ENCODE peak calls at places on chromosomes 16 and 17, in five cellular contexts. One of them, this sample, is unnamed.

GRCh38 chr16:30434852-30435251 is 5.0 kb upstream of the DCTPP1 start:
- DNase-seq in right cardiac atrium: no peak
- DNase-seq in keratinocyte: no peak
- DNase-seq in heart right ventricle: no peak
- DNase-seq in HCT116: no peak
- DNase-seq in this sample: no peak

GRCh38 chr17:77521076-77521475 is 380.3 kb downstream of the SEC14L1 start:
- DNase-seq in right cardiac atrium: no peak
- DNase-seq in keratinocyte: no peak
- DNase-seq in heart right ventricle: no peak
- DNase-seq in HCT116: no peak
- DNase-seq in this sample: peak; percentile 37

GRCh38 chr16:27199747-27200146 is 3.6 kb upstream of the KDM8 start:
- DNase-seq in right cardiac atrium: no peak
- DNase-seq in keratinocyte: no peak
- DNase-seq in heart right ventricle: no peak
- DNase-seq in HCT116: no peak
- DNase-seq in this sample: no peak

GRCh38 chr16:23060458-23061320 is 88.6 kb downstream of the USP31 start:
- DNase-seq in right cardiac atrium: peak; percentile 80
- DNase-seq in keratinocyte: no peak
- DNase-seq in heart right ventricle: peak; percentile 71
- DNase-seq in HCT116: peak; percentile 47
- DNase-seq in this sample: peak; percentile 62

GRCh38 chr17:46876353-46876887 is 25.0 kb downstream of the WNT9B start:
- DNase-seq in right cardiac atrium: no peak
- DNase-seq in keratinocyte: peak; percentile 17
- DNase-seq in heart right ventricle: no peak
- DNase-seq in HCT116: peak; percentile 61
- DNase-seq in this sample: no peak

GRCh38 chr17:66354981-66355380 is 52.6 kb downstream of the PRKCA start:
- DNase-seq in right cardiac atrium: no peak
- DNase-seq in keratinocyte: no peak
- DNase-seq in heart right ventricle: no peak
- DNase-seq in HCT116: no peak
- DNase-seq in this sample: no peak

GRCh38 chr17:49748791-49749190 is 15.1 kb downstream of the FAM117A start:
- DNase-seq in right cardiac atrium: no peak
- DNase-seq in keratinocyte: no peak
- DNase-seq in heart right ventricle: no peak
- DNase-seq in HCT116: no peak
- DNase-seq in this sample: no peak

GRCh38 chr17:41734139-41734948 is at the start of gene HAP1:
- DNase-seq in right cardiac atrium: peak; percentile 67
- DNase-seq in keratinocyte: no peak
- DNase-seq in heart right ventricle: no peak
- DNase-seq in HCT116: no peak
- DNase-seq in this sample: no peak

GRCh38 chr17:72407336-72408121 is 286.7 kb downstream of the SOX9 start:
- DNase-seq in right cardiac atrium: peak; percentile 71
- DNase-seq in keratinocyte: no peak
- DNase-seq in heart right ventricle: peak; percentile 48
- DNase-seq in HCT116: peak; percentile 87
- DNase-seq in this sample: peak; percentile 85

GRCh38 chr16:26012376-26012775 is 320.6 kb downstream of the HS3ST4 start:
- DNase-seq in right cardiac atrium: no peak
- DNase-seq in keratinocyte: no peak
- DNase-seq in heart right ventricle: no peak
- DNase-seq in HCT116: no peak
- DNase-seq in this sample: no peak

GRCh38 chr17:57531648-57532486 is 213.2 kb downstream of the CCDC182 start:
- DNase-seq in right cardiac atrium: no peak
- DNase-seq in keratinocyte: no peak
- DNase-seq in heart right ventricle: no peak
- DNase-seq in HCT116: no peak
- DNase-seq in this sample: no peak
- H3K4me1 ChIP-seq in right cardiac atrium: peaks cover 10% of the 10 kb centered on the region
- H3K4me1 ChIP-seq in keratinocyte: no peaks in the 10 kb centered on the region
- H3K4me1 ChIP-seq in heart right ventricle: peaks cover 20% of the 10 kb centered on the region
- H3K4me1 ChIP-seq in HCT116: peaks cover 11% of the 10 kb centered on the region
- H3K4me1 ChIP-seq in this sample: peaks cover 5% of the 10 kb centered on the region

GRCh38 chr17:56592487-56593072 is 919 bp upstream of the NOG start:
- DNase-seq in right cardiac atrium: peak; percentile 84
- DNase-seq in keratinocyte: no peak
- DNase-seq in heart right ventricle: peak; percentile 46
- DNase-seq in HCT116: no peak
- DNase-seq in this sample: peak; percentile 87
- H3K4me3 ChIP-seq in right cardiac atrium: peak overlapping the region; percentile 45
- H3K4me3 ChIP-seq in keratinocyte: peak overlapping the region; percentile 68
- H3K4me3 ChIP-seq in heart right ventricle: peak overlapping the region; percentile 56
- H3K4me3 ChIP-seq in HCT116: peak overlapping the region; percentile 60
- H3K4me3 ChIP-seq in this sample: peak overlapping the region; percentile 0

DNA sequence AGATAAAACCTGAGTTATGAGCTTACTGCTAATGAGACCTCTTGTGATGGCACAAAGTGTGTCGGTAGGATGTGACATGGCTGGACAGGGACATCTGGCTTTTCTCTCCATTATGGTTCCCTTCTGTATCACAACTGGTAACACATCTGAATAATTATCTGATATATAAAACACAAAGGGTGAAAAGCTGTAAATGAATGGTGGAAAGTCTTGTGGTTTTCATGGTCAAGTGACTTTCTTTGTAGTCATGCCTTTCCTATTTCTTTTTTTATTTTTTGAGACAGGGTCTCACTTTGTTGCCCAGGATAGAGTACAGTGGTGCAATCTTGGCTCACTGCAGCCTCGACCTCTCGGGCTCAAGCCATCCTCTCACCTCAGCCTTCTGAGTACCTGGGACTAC is 35.3 kb upstream of the ZFHX3 start:
- DNase-seq in right cardiac atrium: no peak
- DNase-seq in keratinocyte: no peak
- DNase-seq in heart right ventricle: no peak
- DNase-seq in HCT116: no peak
- DNase-seq in this sample: no peak
- H3K4me1 ChIP-seq in right cardiac atrium: no peaks in the 10 kb centered on the region
- H3K4me1 ChIP-seq in keratinocyte: no peaks in the 10 kb centered on the region
- H3K4me1 ChIP-seq in heart right ventricle: no peaks in the 10 kb centered on the region
- H3K4me1 ChIP-seq in HCT116: no peaks in the 10 kb centered on the region
- H3K4me1 ChIP-seq in this sample: no peaks in the 10 kb centered on the region

DNA sequence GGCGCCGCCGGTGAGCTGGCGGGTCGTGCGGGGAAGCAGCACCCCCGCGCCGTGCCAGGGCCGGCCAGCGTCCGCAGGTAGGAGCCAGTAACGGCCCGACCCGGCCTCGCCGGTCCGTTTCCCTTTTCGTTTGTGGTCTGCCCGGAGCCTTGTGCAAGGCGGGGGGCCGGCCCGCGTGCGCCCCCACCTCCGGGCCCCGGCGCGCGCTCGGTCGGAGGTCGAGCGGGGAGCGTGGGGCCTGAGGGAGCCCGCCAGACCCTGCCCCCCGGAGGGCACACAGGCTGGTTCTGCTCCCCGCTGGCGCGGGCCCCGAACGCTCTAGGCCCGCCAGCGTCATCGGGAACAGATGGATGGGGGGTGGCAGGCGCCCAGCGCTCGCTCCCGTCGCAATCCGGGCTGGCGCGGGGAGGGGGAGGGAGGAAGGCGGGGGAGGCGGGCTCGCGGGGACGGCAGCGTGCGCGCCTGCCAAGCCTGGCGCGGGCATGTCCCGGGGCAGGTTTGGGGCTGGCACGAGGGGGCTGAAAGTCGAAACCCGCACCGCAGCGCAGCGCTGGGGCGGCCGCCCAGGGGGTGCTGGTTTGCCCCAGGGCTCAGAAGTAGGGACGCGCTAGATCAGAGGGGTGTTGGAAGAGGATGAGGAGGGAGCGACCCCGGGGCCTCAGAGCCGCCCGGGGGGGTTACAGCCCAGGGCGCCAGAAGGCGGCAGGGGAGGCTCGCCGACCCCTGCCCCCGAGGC is 1.5 kb upstream of the GSE1 start:
- DNase-seq in right cardiac atrium: peak; percentile 94
- DNase-seq in keratinocyte: no peak
- DNase-seq in heart right ventricle: peak; percentile 82
- DNase-seq in HCT116: peak; percentile 54
- DNase-seq in this sample: peak; percentile 92
- H3K4me3 ChIP-seq in right cardiac atrium: peak overlapping the region; percentile 45
- H3K4me3 ChIP-seq in keratinocyte: peak overlapping the region; percentile 51
- H3K4me3 ChIP-seq in heart right ventricle: peak overlapping the region; percentile 67
- H3K4me3 ChIP-seq in HCT116: peak overlapping the region; percentile 91
- H3K4me3 ChIP-seq in this sample: peak overlapping the region; percentile 55

DNA sequence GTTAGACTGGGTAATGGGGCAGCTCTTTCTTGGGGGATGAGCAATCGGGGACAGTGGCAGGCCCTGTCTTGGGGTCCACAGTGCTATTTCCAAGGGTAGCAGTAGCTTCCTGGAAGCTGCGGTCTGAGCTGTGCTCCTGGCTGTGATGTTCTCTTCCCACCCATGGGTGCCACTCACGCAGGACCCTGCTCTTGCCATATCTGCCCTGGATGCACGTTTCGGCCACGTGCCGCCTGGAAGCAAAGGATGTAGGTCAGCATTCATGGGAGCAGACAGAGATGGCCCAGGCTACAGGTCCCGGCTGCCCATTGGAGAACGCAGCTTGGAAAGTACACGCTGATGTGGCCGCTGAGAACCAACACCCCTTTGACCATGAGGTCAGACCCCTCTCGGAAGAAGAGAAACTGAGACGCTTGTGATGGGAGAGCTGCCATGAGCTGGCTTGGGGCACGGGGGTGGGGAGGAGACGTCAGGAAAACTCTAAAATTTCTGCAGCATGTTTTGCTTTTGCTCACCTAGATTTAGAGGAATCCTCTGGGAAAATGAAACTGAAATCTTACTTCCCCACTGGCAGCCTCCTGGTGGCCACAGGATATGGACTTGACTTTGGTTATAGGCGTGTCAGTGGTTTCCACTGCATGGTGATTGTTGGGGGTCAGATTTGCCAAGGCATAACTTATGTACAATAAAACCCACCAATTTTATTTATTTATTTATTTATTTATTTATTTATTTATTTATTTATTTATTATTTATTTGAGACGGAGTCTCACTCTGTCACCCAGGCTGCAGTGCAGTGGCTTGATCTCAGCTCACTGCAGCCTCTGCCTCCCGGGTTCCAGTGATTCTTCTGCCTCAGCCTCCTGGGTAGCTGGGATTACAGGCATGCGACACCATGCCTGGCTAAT is 36.2 kb upstream of the IRF8 start:
- DNase-seq in right cardiac atrium: no peak
- DNase-seq in keratinocyte: no peak
- DNase-seq in heart right ventricle: no peak
- DNase-seq in HCT116: no peak
- DNase-seq in this sample: no peak
- H3K4me1 ChIP-seq in right cardiac atrium: no peaks in the 10 kb centered on the region
- H3K4me1 ChIP-seq in keratinocyte: no peaks in the 10 kb centered on the region
- H3K4me1 ChIP-seq in heart right ventricle: no peaks in the 10 kb centered on the region
- H3K4me1 ChIP-seq in HCT116: no peaks in the 10 kb centered on the region
- H3K4me1 ChIP-seq in this sample: no peaks in the 10 kb centered on the region

GRCh38 chr17:19630035-19630434 is 18.5 kb upstream of the ALDH3A2 start:
- DNase-seq in right cardiac atrium: no peak
- DNase-seq in keratinocyte: no peak
- DNase-seq in heart right ventricle: no peak
- DNase-seq in HCT116: no peak
- DNase-seq in this sample: no peak

GRCh38 chr17:19630651-19631050 is 17.9 kb upstream of the ALDH3A2 start:
- DNase-seq in right cardiac atrium: no peak
- DNase-seq in keratinocyte: no peak
- DNase-seq in heart right ventricle: no peak
- DNase-seq in HCT116: no peak
- DNase-seq in this sample: no peak

GRCh38 chr17:19629449-19629848 is 19.1 kb upstream of the ALDH3A2 start:
- DNase-seq in right cardiac atrium: no peak
- DNase-seq in keratinocyte: no peak
- DNase-seq in heart right ventricle: no peak
- DNase-seq in HCT116: no peak
- DNase-seq in this sample: no peak

GRCh38 chr17:19621697-19622096 is 26.9 kb upstream of the ALDH3A2 start:
- DNase-seq in right cardiac atrium: no peak
- DNase-seq in keratinocyte: no peak
- DNase-seq in heart right ventricle: no peak
- DNase-seq in HCT116: no peak
- DNase-seq in this sample: no peak

DNA sequence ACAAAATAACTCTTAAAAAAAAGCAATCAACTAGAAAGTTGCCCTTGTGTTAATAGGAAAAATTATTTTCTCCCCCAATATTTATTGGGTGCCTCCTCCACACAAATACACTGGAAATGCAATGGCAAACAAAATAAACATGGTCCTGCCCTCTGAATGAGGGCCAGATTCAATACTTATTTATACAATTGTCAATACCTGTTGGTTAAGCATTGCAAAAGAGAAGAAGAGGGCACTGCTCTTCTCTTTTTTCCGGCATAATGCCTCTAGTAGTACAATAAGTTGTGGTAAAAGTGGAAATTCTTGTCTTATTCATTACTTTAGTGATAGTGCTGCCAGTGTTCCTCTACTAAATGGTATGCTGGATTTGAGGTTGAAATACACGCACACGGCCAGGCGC is 22.5 kb upstream of the ALDH3A2 start:
- DNase-seq in right cardiac atrium: no peak
- DNase-seq in keratinocyte: no peak
- DNase-seq in heart right ventricle: no peak
- DNase-seq in HCT116: no peak
- DNase-seq in this sample: no peak
- H3K4me3 ChIP-seq in right cardiac atrium: no peak overlapping the region
- H3K4me3 ChIP-seq in keratinocyte: no peak overlapping the region
- H3K4me3 ChIP-seq in heart right ventricle: no peak overlapping the region
- H3K4me3 ChIP-seq in HCT116: no peak overlapping the region
- H3K4me3 ChIP-seq in this sample: no peak overlapping the region

GRCh38 chr17:45428050-45428953 is 4.4 kb downstream of the ARHGAP27 start:
- DNase-seq in right cardiac atrium: peak; percentile 90
- DNase-seq in keratinocyte: no peak
- DNase-seq in heart right ventricle: peak; percentile 59
- DNase-seq in HCT116: peak; percentile 57
- DNase-seq in this sample: peak; percentile 91
- H3K4me1 ChIP-seq in right cardiac atrium: peaks cover 1% of the 10 kb centered on the region
- H3K4me1 ChIP-seq in keratinocyte: peaks cover 41% of the 10 kb centered on the region
- H3K4me1 ChIP-seq in heart right ventricle: peaks cover 70% of the 10 kb centered on the region
- H3K4me1 ChIP-seq in HCT116: peaks cover 17% of the 10 kb centered on the region
- H3K4me1 ChIP-seq in this sample: no peaks in the 10 kb centered on the region

GRCh38 chr16:46649571-46649970 is 28.4 kb upstream of the SHCBP1 start:
- DNase-seq in right cardiac atrium: peak; percentile 84
- DNase-seq in keratinocyte: no peak
- DNase-seq in heart right ventricle: peak; percentile 40
- DNase-seq in HCT116: no peak
- DNase-seq in this sample: no peak
- H3K4me3 ChIP-seq in right cardiac atrium: no peak overlapping the region
- H3K4me3 ChIP-seq in keratinocyte: no peak overlapping the region
- H3K4me3 ChIP-seq in heart right ventricle: no peak overlapping the region
- H3K4me3 ChIP-seq in HCT116: no peak overlapping the region
- H3K4me3 ChIP-seq in this sample: no peak overlapping the region

GRCh38 chr16:82313754-82314153 is 143.7 kb upstream of the MPHOSPH6 start:
- DNase-seq in right cardiac atrium: no peak
- DNase-seq in keratinocyte: no peak
- DNase-seq in heart right ventricle: no peak
- DNase-seq in HCT116: no peak
- DNase-seq in this sample: no peak
- H3K4me1 ChIP-seq in right cardiac atrium: no peaks in the 10 kb centered on the region
- H3K4me1 ChIP-seq in keratinocyte: no peaks in the 10 kb centered on the region
- H3K4me1 ChIP-seq in heart right ventricle: no peaks in the 10 kb centered on the region
- H3K4me1 ChIP-seq in HCT116: no peaks in the 10 kb centered on the region
- H3K4me1 ChIP-seq in this sample: peaks cover 13% of the 10 kb centered on the region

GRCh38 chr17:62705781-62706597 is 78.5 kb downstream of the MRC2 start:
- DNase-seq in right cardiac atrium: no peak
- DNase-seq in keratinocyte: no peak
- DNase-seq in heart right ventricle: peak; percentile 49
- DNase-seq in HCT116: no peak
- DNase-seq in this sample: peak; percentile 46
- H3K4me3 ChIP-seq in right cardiac atrium: no peak overlapping the region
- H3K4me3 ChIP-seq in keratinocyte: peak overlapping the region; percentile 76
- H3K4me3 ChIP-seq in heart right ventricle: no peak overlapping the region
- H3K4me3 ChIP-seq in HCT116: no peak overlapping the region
- H3K4me3 ChIP-seq in this sample: no peak overlapping the region

This sample was measured in aorta.